ENCODE peak calls at places on chromosome X, in eight cellular contexts. One of them, this sample, is unnamed.

GRCh38 chrX:149652232-149652981 is 20.8 kb upstream of the TMEM185A start:
- ATAC-seq in heart right ventricle: no peak
- ATAC-seq in GM12878: no peak
- ATAC-seq in esophagus mucosa: no peak
- ATAC-seq in foreskin keratinocyte: no peak
- ATAC-seq in activated naive CD4-positive, alpha-beta T cell treated with anti-CD3 and anti-CD28 coated beads, Interleukin-2, amount 50 U/mL, for 72 hours: no peak
- ATAC-seq in activated B cell treated with CpG ODN at 0.5 μM for 24 hours: no peak
- ATAC-seq in IMR-90: no peak
- ATAC-seq in this sample: no peak

GRCh38 chrX:154373340-154374306 is 811 bp downstream of the FLNA start:
- ATAC-seq in heart right ventricle: peak; percentile 21
- ATAC-seq in GM12878: no peak
- ATAC-seq in IMR-90: peak; percentile 1
- ATAC-seq in foreskin keratinocyte: peak; percentile 18
- ATAC-seq in activated naive CD4-positive, alpha-beta T cell treated with anti-CD3 and anti-CD28 coated beads, Interleukin-2, amount 50 U/mL, for 72 hours: no peak
- ATAC-seq in esophagus mucosa: peak; percentile 3
- ATAC-seq in activated B cell treated with CpG ODN at 0.5 μM for 24 hours: no peak
- ATAC-seq in this sample: no peak

GRCh38 chrX:134533952-134534351 is 74.0 kb downstream of the HPRT1 start:
- ATAC-seq in activated B cell treated with CpG ODN at 0.5 μM for 24 hours: no peak
- ATAC-seq in esophagus mucosa: no peak
- ATAC-seq in heart right ventricle: no peak
- ATAC-seq in IMR-90: no peak
- ATAC-seq in GM12878: no peak
- ATAC-seq in activated naive CD4-positive, alpha-beta T cell treated with anti-CD3 and anti-CD28 coated beads, Interleukin-2, amount 50 U/mL, for 72 hours: no peak
- ATAC-seq in foreskin keratinocyte: no peak
- ATAC-seq in this sample: no peak

GRCh38 chrX:125203379-125203736 is 116.3 kb upstream of the TEX13C start:
- ATAC-seq in activated B cell treated with CpG ODN at 0.5 μM for 24 hours: no peak
- ATAC-seq in activated naive CD4-positive, alpha-beta T cell treated with anti-CD3 and anti-CD28 coated beads, Interleukin-2, amount 50 U/mL, for 72 hours: no peak
- ATAC-seq in esophagus mucosa: no peak
- ATAC-seq in heart right ventricle: no peak
- ATAC-seq in GM12878: no peak
- ATAC-seq in foreskin keratinocyte: no peak
- ATAC-seq in IMR-90: no peak
- ATAC-seq in this sample: no peak

GRCh38 chrX:66042307-66043077 is 2.6 kb upstream of the VSIG4 start:
- ATAC-seq in IMR-90: no peak
- ATAC-seq in esophagus mucosa: no peak
- ATAC-seq in activated B cell treated with CpG ODN at 0.5 μM for 24 hours: no peak
- ATAC-seq in heart right ventricle: no peak
- ATAC-seq in GM12878: peak; percentile 59
- ATAC-seq in activated naive CD4-positive, alpha-beta T cell treated with anti-CD3 and anti-CD28 coated beads, Interleukin-2, amount 50 U/mL, for 72 hours: no peak
- ATAC-seq in foreskin keratinocyte: no peak
- ATAC-seq in this sample: no peak

GRCh38 chrX:119698835-119699234 is 5.9 kb upstream of the SEPTIN6 start:
- ATAC-seq in activated B cell treated with CpG ODN at 0.5 μM for 24 hours: peak; percentile 19
- ATAC-seq in activated naive CD4-positive, alpha-beta T cell treated with anti-CD3 and anti-CD28 coated beads, Interleukin-2, amount 50 U/mL, for 72 hours: peak; percentile 50
- ATAC-seq in foreskin keratinocyte: peak; percentile 68
- ATAC-seq in GM12878: peak; percentile 69
- ATAC-seq in IMR-90: peak; percentile 85
- ATAC-seq in heart right ventricle: no peak
- ATAC-seq in esophagus mucosa: no peak
- ATAC-seq in this sample: no peak

GRCh38 chrX:103415528-103415927 is 39.2 kb downstream of the BEX3 start:
- ATAC-seq in GM12878: peak; percentile 33
- ATAC-seq in activated B cell treated with CpG ODN at 0.5 μM for 24 hours: no peak
- ATAC-seq in IMR-90: no peak
- ATAC-seq in activated naive CD4-positive, alpha-beta T cell treated with anti-CD3 and anti-CD28 coated beads, Interleukin-2, amount 50 U/mL, for 72 hours: peak; percentile 96
- ATAC-seq in esophagus mucosa: no peak
- ATAC-seq in heart right ventricle: no peak
- ATAC-seq in foreskin keratinocyte: no peak
- ATAC-seq in this sample: no peak

GRCh38 chrX:17591741-17592110 is 145.6 kb upstream of the SCML1 start:
- ATAC-seq in esophagus mucosa: peak; percentile 38
- ATAC-seq in IMR-90: peak; percentile 65
- ATAC-seq in activated B cell treated with CpG ODN at 0.5 μM for 24 hours: no peak
- ATAC-seq in foreskin keratinocyte: peak; percentile 53
- ATAC-seq in heart right ventricle: peak; percentile 72
- ATAC-seq in GM12878: peak; percentile 54
- ATAC-seq in activated naive CD4-positive, alpha-beta T cell treated with anti-CD3 and anti-CD28 coated beads, Interleukin-2, amount 50 U/mL, for 72 hours: peak; percentile 78
- ATAC-seq in this sample: peak; percentile 67

GRCh38 chrX:153610834-153611209 is 11.9 kb upstream of the CCNQ start:
- ATAC-seq in activated B cell treated with CpG ODN at 0.5 μM for 24 hours: no peak
- ATAC-seq in heart right ventricle: no peak
- ATAC-seq in foreskin keratinocyte: no peak
- ATAC-seq in activated naive CD4-positive, alpha-beta T cell treated with anti-CD3 and anti-CD28 coated beads, Interleukin-2, amount 50 U/mL, for 72 hours: no peak
- ATAC-seq in GM12878: no peak
- ATAC-seq in esophagus mucosa: no peak
- ATAC-seq in IMR-90: no peak
- ATAC-seq in this sample: no peak

This sample was measured in gastroesophageal sphincter.